ENCODE peak calls at places on chromosomes 11 and 22, in seven cellular contexts. N is heart left ventricle; S is hepatocyte; I is CD8-positive, alpha-beta T cell; Q is left ventricle myocardium inferior; A is cardiac muscle cell; B is Karpas-422. D is an unnamed sample.

GRCh38 chr11:1153105-1153950 is 4.4 kb upstream of the MUC5AC start:
- DNase-seq in N (no peak), S (peak), I (peak), Q (no peak), A (no peak), B (no peak), D (peak)

GRCh38 chr11:38937709-38938108 is 2339.7 kb upstream of the RAG2 start:
- DNase-seq in N (no peak), S (no peak), I (no peak), Q (no peak), A (no peak), B (no peak), D (no peak)

GRCh38 chr11:114070464-114071139 is 11.1 kb downstream of the ZBTB16 start:
- DNase-seq in N (no peak), S (no peak), I (no peak), Q (no peak), A (no peak), B (no peak), D (no peak)

GRCh38 chr22:39289445-39290247 is 29.8 kb downstream of the RPL3 start:
- DNase-seq in N (no peak), S (no peak), I (no peak), Q (no peak), A (no peak), B (no peak), D (no peak)

GRCh38 chr11:133803026-133803425 is 42.3 kb downstream of the SPATA19 start:
- DNase-seq in N (no peak), S (no peak), I (no peak), Q (no peak), A (no peak), B (no peak), D (no peak)

GRCh38 chr11:299951-300735 is 817 bp upstream of the IFITM5 start:
- DNase-seq in N (peak), S (peak), I (no peak), Q (peak), A (peak), B (no peak), D (no peak)

GRCh38 chr22:41621911-41622179 is 750 bp downstream of the XRCC6 start:
- DNase-seq in N (no peak), S (no peak), I (no peak), Q (no peak), A (no peak), B (no peak), D (no peak)

GRCh38 chr11:33376331-33377099 is 119.3 kb downstream of the HIPK3 start:
- DNase-seq in N (no peak), S (peak), I (no peak), Q (no peak), A (peak), B (peak), D (no peak)

DNA sequence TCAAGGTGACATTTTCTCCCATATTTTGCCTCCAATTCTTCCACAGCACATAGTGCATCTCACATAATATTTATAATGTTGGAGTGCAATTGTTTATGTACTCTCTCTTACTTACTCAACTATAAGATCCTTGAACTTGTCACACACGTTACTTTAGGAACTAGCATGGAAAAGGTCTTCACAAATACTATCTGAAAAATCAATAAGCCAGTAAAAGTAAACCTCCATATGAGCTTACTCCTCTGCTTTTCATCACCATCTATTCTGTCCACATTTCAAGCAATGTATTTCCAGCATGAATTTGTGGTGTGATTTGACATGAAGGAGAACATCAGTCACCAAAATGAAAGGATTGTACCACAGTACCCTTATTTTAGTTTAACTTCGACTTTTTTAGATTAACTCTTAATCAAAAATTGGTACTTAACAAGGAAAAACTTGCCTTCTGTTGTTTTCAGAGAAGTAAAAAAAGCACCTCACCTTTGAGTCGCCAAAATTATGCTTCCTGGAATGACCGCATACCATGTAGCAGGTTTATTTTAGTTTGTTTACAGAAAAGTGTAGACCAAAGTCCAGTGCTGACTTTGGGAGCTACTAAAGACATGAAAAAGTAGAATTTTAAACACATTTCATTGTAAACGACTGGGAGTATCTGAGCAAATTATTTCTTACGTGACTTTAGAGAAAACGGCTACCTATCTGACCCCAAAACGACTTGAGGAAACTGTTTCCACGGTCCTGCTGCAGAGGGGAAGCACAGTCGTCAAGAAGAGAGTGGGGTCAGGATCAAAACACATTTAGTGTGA is at the start of gene SLC22A9:
- DNase-seq in N (no peak), S (no peak), I (no peak), Q (no peak), A (no peak), B (no peak), D (peak)
- H3K4me3 ChIP-seq in N (no peak), S (no peak), I (no peak), Q (no peak), A (no peak), B (no peak), D (no peak)

DNA sequence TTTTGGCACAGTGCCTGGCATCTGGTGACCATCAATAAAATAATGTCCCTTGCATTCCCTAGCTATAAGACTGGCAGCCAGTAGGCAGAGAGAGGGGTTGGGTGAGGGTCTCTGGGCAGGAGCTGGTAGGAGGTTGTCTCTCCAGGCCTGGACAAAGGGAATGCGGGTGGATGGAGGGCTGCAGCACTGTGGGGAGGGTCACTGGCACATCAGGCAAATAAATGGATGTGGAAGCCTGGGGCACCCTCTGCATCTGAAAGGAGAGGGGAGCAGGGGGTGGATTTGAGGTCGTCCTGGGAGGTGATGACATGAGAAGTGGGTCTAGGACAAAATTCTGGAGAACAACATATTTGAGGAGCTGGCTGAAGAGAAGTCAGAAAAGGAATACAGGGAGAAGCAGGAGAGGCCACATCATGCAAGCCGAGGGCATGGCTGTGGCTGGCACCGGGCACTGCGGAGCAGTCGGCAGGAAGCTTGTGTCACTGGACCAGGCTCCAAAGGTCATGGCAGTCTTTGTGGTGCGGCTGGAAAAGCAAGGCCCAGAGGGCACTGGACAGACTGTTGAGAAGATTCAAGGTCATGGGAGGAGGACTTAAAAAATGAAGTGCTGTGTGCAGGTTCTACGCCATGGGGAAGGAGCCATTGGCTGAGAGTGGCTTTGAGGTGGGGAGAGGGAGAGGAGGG is 36.5 kb upstream of the THY1 start:
- DNase-seq in N (no peak), S (no peak), I (no peak), Q (no peak), A (no peak), B (no peak), D (no peak)
- H3K27ac ChIP-seq in N (no peak), S (no peak), I (no peak), Q (no peak), A (no peak), B (peak), D (no peak)

GRCh38 chr11:107624983-107625779 is 34.2 kb downstream of the ELMOD1 start:
- DNase-seq in N (no peak), S (no peak), I (no peak), Q (no peak), A (no peak), B (no peak), D (no peak)

GRCh38 chr11:107631043-107631442 is 40.1 kb downstream of the ELMOD1 start:
- DNase-seq in N (no peak), S (no peak), I (no peak), Q (no peak), A (no peak), B (no peak), D (no peak)
- H3K4me3 ChIP-seq in N (no peak), S (no peak), I (no peak), Q (no peak), A (no peak), B (no peak), D (no peak)

GRCh38 chr11:124285610-124286344 is 28.0 kb downstream of the OR8D1 start:
- DNase-seq in N (no peak), S (no peak), I (no peak), Q (no peak), A (peak), B (no peak), D (no peak)
- H3K27ac ChIP-seq in N (no peak), S (no peak), I (no peak), Q (no peak), A (no peak), B (no peak), D (no peak)

GRCh38 chr11:59756845-59757244 is 1.7 kb downstream of the STX3 start:
- DNase-seq in N (peak), S (peak), I (no peak), Q (no peak), A (no peak), B (no peak), D (peak)
- H3K4me3 ChIP-seq in N (no peak), S (peak), I (no peak), Q (peak), A (no peak), B (no peak), D (peak)

DNA sequence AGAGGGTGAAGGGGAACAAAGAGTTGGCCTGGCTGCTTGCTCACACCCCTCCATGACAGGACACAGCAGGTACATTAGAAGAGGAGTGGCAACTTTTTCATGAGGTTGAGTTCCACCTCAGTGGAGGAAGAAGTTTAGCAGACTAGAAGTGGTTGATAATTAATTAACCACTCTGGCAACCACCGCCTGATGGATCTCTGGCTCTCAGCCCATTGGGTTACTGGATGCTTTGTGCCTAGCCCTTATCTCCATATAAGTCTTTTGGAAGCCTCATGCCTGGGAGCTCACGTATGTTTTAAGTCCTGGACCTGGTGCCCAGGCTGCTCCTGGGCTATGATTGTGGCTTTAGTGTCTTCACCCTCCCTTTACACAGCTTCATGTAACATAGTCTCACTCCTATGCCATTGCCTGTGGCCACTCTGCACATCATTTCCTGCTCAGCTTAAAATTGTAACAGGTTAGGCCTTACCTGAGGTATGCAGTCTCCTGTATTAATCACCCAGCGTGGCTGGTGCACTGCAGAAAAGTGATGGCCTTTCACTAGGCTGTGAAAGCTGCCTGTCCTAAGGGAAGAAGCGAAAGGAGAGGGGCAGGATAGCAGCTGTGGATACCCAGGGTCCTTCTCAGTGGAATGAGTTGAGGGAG is 72.7 kb upstream of the CRTAM start:
- DNase-seq in N (no peak), S (no peak), I (no peak), Q (no peak), A (no peak), B (no peak), D (no peak)
- H3K27ac ChIP-seq in N (no peak), S (no peak), I (no peak), Q (no peak), A (no peak), B (no peak), D (no peak)

GRCh38 chr11:120337896-120338840 is 2.0 kb downstream of the ARHGEF12 start:
- DNase-seq in N (no peak), S (peak), I (no peak), Q (no peak), A (no peak), B (no peak), D (no peak)

GRCh38 chr11:120342226-120342625 is 6.0 kb downstream of the ARHGEF12 start:
- DNase-seq in N (no peak), S (no peak), I (no peak), Q (no peak), A (no peak), B (no peak), D (no peak)

GRCh38 chr11:120342678-120343077 is 6.5 kb downstream of the ARHGEF12 start:
- DNase-seq in N (no peak), S (no peak), I (no peak), Q (no peak), A (no peak), B (no peak), D (no peak)

GRCh38 chr11:120339394-120339890 is 3.2 kb downstream of the ARHGEF12 start:
- DNase-seq in N (peak), S (peak), I (peak), Q (no peak), A (no peak), B (no peak), D (peak)

GRCh38 chr11:120340529-120340928 is 4.3 kb downstream of the ARHGEF12 start:
- DNase-seq in N (no peak), S (no peak), I (no peak), Q (no peak), A (no peak), B (no peak), D (no peak)
- H3K4me3 ChIP-seq in N (no peak), S (peak), I (no peak), Q (peak), A (peak), B (no peak), D (no peak)

GRCh38 chr22:23499845-23500500 is 80.1 kb downstream of the IGLL1 start:
- DNase-seq in N (no peak), S (no peak), I (no peak), Q (no peak), A (no peak), B (no peak), D (no peak)
- H3K27ac ChIP-seq in N (no peak), S (no peak), I (no peak), Q (no peak), A (no peak), B (no peak), D (no peak)

GRCh38 chr22:43412808-43413785 is 1.3 kb downstream of the MPPED1 start:
- DNase-seq in N (peak), S (no peak), I (no peak), Q (no peak), A (no peak), B (no peak), D (no peak)
- H3K4me3 ChIP-seq in N (no peak), S (no peak), I (no peak), Q (no peak), A (no peak), B (no peak), D (no peak)

D was measured in colonic mucosa.